ENCODE peak calls at places on chromosomes 6 and 20, in eight cellular contexts. N is left ventricle myocardium inferior, P is A549, A is sigmoid colon, Z is heart left ventricle, O is SK-N-SH, T is IMR-90, K is tibial artery. R is an unnamed sample.

GRCh38 chr20:57661201-57662027 is 41.2 kb upstream of the ZBP1 start:
- DNase-seq in N (peak; percentile 12), P (no peak), A (peak; percentile 62), Z (peak; percentile 56), O (peak; percentile 25), T (no peak), K (peak; percentile 22), R (peak; percentile 10)

GRCh38 chr6:169639653-169640278 is 62.1 kb downstream of the WDR27 start:
- DNase-seq in N (no peak), P (no peak), A (no peak), Z (no peak), O (no peak), T (no peak), K (no peak), R (no peak)

GRCh38 chr6:153058291-153058690 is 55.8 kb upstream of the MTRF1L start:
- DNase-seq in N (no peak), P (no peak), A (no peak), Z (no peak), O (no peak), T (peak; percentile 58), K (no peak), R (no peak)

GRCh38 chr20:52060794-52061714 is 130.5 kb downstream of the ZFP64 start:
- DNase-seq in N (no peak), P (peak; percentile 70), A (no peak), Z (no peak), O (peak; percentile 27), T (no peak), K (no peak), R (no peak)

GRCh38 chr20:31818376-31818908 is 714 bp upstream of the MYLK2 start:
- DNase-seq in N (no peak), P (no peak), A (no peak), Z (no peak), O (no peak), T (no peak), K (no peak), R (no peak)

GRCh38 chr20:49636447-49636846 is 68.5 kb upstream of the PTGIS start:
- DNase-seq in N (peak; percentile 76), P (no peak), A (peak; percentile 79), Z (peak; percentile 82), O (no peak), T (no peak), K (no peak), R (no peak)

GRCh38 chr6:131532476-131533108 is 40.4 kb upstream of the ARG1 start:
- DNase-seq in N (no peak), P (no peak), A (no peak), Z (no peak), O (no peak), T (peak; percentile 4), K (no peak), R (no peak)

GRCh38 chr6:9496837-9497236 is 918.0 kb downstream of the TFAP2A start:
- DNase-seq in N (no peak), P (no peak), A (no peak), Z (no peak), O (no peak), T (no peak), K (no peak), R (no peak)

GRCh38 chr6:132816665-132817064 is 2.3 kb downstream of the RPS12 start:
- DNase-seq in N (no peak), P (no peak), A (no peak), Z (no peak), O (no peak), T (no peak), K (no peak), R (no peak)

GRCh38 chr6:71533939-71534379 is 245.3 kb downstream of the OGFRL1 start:
- DNase-seq in N (no peak), P (peak; percentile 1), A (no peak), Z (no peak), O (peak; percentile 34), T (peak; percentile 46), K (no peak), R (no peak)
- TF ChIP-seq CTCF in N (peak; percentile 75), P (peak; percentile 72), A (no peak), Z (peak; percentile 77), O (peak; percentile 74), T (peak; percentile 70), K (peak; percentile 65), R (peak; percentile 66)

DNA sequence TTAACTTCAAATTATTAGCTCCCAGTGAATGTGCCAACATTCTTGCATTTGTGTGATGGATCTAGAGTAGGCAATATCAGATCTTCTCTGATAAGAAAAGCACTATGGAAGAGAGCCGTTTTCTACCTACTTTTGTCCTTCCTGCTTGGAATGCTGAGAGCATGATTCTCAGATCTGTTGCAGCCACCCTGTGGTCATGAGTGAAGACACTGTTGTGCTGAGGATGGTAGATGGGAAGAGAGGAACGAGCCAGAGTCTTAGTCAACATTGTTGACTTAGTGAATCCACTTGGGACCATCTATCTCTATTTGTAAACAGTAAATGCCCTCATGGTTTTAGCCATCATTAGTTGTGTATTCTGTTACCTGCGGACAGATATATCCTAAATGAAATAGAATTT is 202.6 kb downstream of the CD109 start:
- DNase-seq in N (no peak), P (peak; percentile 20), A (no peak), Z (no peak), O (no peak), T (no peak), K (no peak), R (no peak)
- H3K4me1 ChIP-seq in N (no peaks in the 10 kb centered on the region), P (no peaks in the 10 kb centered on the region), A (no peaks in the 10 kb centered on the region), Z (no peaks in the 10 kb centered on the region), O (no peaks in the 10 kb centered on the region), T (no peaks in the 10 kb centered on the region), K (no peaks in the 10 kb centered on the region), R (no peaks in the 10 kb centered on the region)

GRCh38 chr6:90849686-90850085 is 262.8 kb upstream of the MAP3K7 start:
- DNase-seq in N (no peak), P (no peak), A (no peak), Z (no peak), O (no peak), T (no peak), K (no peak), R (no peak)

GRCh38 chr6:90846824-90847223 is 260.0 kb upstream of the MAP3K7 start:
- DNase-seq in N (no peak), P (no peak), A (no peak), Z (no peak), O (no peak), T (no peak), K (no peak), R (no peak)
- TF ChIP-seq CTCF in N (no peak), P (no peak), A (no peak), Z (no peak), O (no peak), T (no peak), K (no peak), R (no peak)

DNA sequence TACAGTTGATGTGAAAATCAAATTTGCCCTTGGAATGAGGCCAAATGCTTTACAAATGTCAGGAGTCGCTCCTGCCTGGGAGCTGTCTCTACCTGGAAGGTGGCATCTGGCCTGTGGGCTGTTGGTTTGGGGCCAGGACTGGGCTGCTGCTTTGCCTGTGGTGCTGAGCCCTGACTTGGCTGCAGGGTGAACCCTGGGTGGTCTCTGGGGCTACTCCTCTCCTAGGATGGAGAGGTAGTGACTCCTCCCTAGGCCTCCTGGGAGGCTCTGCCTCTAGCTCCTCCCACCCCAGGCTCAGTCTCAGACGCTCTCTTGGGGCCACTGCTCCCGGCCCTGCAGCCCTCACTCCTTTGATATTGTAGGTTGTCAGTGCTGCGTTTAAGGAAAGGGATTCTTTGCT is 47.5 kb downstream of the EFCAB8 start:
- DNase-seq in N (no peak), P (no peak), A (no peak), Z (no peak), O (no peak), T (no peak), K (no peak), R (no peak)
- H3K4me1 ChIP-seq in N (peaks cover 7% of the 10 kb centered on the region), P (no peaks in the 10 kb centered on the region), A (no peaks in the 10 kb centered on the region), Z (no peaks in the 10 kb centered on the region), O (peaks cover 3% of the 10 kb centered on the region), T (no peaks in the 10 kb centered on the region), K (no peaks in the 10 kb centered on the region), R (no peaks in the 10 kb centered on the region)

DNA sequence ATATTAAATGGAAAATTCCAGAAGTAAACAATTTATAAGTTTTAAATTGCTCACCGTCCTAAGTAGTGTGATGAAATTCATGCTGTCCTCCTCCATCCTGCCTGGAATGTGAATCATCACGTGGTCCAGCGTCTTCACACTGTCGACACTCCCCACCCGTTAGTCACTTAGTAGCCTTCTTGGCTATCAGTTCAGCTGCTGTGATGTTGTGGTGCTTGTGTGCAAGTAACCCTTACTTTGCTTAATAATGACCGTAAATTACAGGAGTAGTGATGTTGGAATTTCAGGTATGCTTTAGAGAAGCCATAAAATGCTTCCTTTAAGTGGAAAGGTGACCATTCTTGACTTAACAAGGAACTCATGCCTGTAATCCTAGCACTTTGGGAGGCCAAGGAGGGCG is 25.2 kb downstream of the RIOK1 start:
- DNase-seq in N (no peak), P (no peak), A (no peak), Z (no peak), O (no peak), T (peak; percentile 94), K (no peak), R (no peak)
- TF ChIP-seq CTCF in N (no peak), P (no peak), A (no peak), Z (no peak), O (no peak), T (no peak), K (no peak), R (no peak)

DNA sequence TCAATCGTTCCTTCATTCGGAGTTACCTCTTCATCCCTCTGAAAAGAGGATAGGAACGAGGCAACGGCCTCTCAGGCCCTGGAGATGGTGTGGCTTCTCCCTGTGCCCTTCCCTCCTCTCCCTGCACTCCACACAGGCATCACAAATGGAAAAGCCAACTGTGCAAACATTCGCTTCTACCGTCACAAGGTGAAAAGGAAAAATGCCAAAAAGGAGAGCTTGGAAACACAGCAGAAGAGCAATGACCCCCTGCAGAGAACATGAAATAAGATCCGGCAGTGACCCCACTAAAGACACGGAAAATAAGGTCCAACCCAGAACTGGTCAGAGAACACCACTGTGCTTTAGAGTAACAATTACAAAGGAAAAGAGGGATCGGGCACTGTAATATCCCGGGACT is 63.1 kb downstream of the SLC22A23 start:
- DNase-seq in N (no peak), P (no peak), A (peak; percentile 10), Z (no peak), O (no peak), T (no peak), K (no peak), R (peak; percentile 42)
- H3K4me1 ChIP-seq in N (peaks cover 6% of the 10 kb centered on the region), P (peaks cover 78% of the 10 kb centered on the region), A (peaks cover 13% of the 10 kb centered on the region), Z (no peaks in the 10 kb centered on the region), O (no peaks in the 10 kb centered on the region), T (no peaks in the 10 kb centered on the region), K (peaks cover 4% of the 10 kb centered on the region), R (no peaks in the 10 kb centered on the region)

R was measured in ascending aorta.